ENCODE peak calls at places on chromosome 1, in nine cellular contexts. O is lung microvascular endothelial cell; W is bronchial epithelial cell; K is stimulated activated CD8-positive, alpha-beta memory T cell treated with anti-CD3 and anti-CD28 coated beads, Interleukin-7, amount 100 ng/mL, for 1 hour; B is tibial artery; N is SW480; H is central memory CD8-positive, alpha-beta T cell; D is amygdala; E is fibroblast of mammary gland. V is an unnamed sample.

GRCh38 chr1:72355899-72356298 is 73.6 kb upstream of the NEGR1 start:
- DNase-seq in O (no peak), W (no peak), K (no peak), B (no peak), N (no peak), H (no peak), D (no peak), E (no peak), V (no peak)

GRCh38 chr1:117633936-117634335 is 28.1 kb downstream of the TENT5C start:
- DNase-seq in O (no peak), W (no peak), K (no peak), B (no peak), N (no peak), H (no peak), D (no peak), E (no peak), V (no peak)

GRCh38 chr1:42815938-42816599 is 853 bp upstream of the ERMAP start:
- DNase-seq in O (peak; percentile 11), W (peak; percentile 28), K (no peak), B (no peak), N (peak; percentile 10), H (no peak), D (no peak), E (peak; percentile 14), V (no peak)

GRCh38 chr1:90007979-90008404 is 13.1 kb downstream of the ZNF326 start:
- DNase-seq in O (no peak), W (no peak), K (no peak), B (no peak), N (no peak), H (no peak), D (no peak), E (no peak), V (no peak)

GRCh38 chr1:168623003-168623828 is 46.8 kb downstream of the XCL1 start:
- DNase-seq in O (peak; percentile 15), W (peak; percentile 86), K (no peak), B (peak; percentile 55), N (no peak), H (no peak), D (no peak), E (peak; percentile 94), V (peak; percentile 78)

GRCh38 chr1:223135176-223135575 is 7.9 kb downstream of the TLR5 start:
- DNase-seq in O (no peak), W (peak; percentile 82), K (no peak), B (peak; percentile 45), N (no peak), H (no peak), D (no peak), E (peak; percentile 81), V (peak; percentile 85)

GRCh38 chr1:222387020-222387816 is 160.7 kb downstream of the HHIPL2 start:
- DNase-seq in O (no peak), W (peak; percentile 10), K (no peak), B (no peak), N (peak; percentile 13), H (no peak), D (no peak), E (no peak), V (no peak)

GRCh38 chr1:247576514-247576913 is 11.6 kb upstream of the OR2G2 start:
- DNase-seq in O (no peak), W (peak; percentile 1), K (no peak), B (no peak), N (peak; percentile 21), H (no peak), D (no peak), E (peak; percentile 1), V (no peak)

GRCh38 chr1:50333595-50333974 is 89.7 kb downstream of the DMRTA2 start:
- DNase-seq in O (peak; percentile 30), W (no peak), K (no peak), B (no peak), N (no peak), H (no peak), D (peak; percentile 17), E (peak; percentile 13), V (peak; percentile 50)

GRCh38 chr1:240190881-240191385 is 99.2 kb downstream of the FMN2 start:
- DNase-seq in O (peak; percentile 69), W (peak; percentile 67), K (no peak), B (peak; percentile 34), N (peak; percentile 65), H (no peak), D (no peak), E (peak; percentile 98), V (no peak)

V was measured in psoas muscle.